ENCODE peak calls at places on chromosome 17, in eight cellular contexts. U, P, G, O, Q, F, T and K are unnamed samples.

GRCh38 chr17:71472809-71473789 is 647.7 kb upstream of the SOX9 start:
- DNase-seq in U (no peak), T (peak), P (no peak), O (no peak), Q (peak), F (peak), G (no peak), K (no peak)

GRCh38 chr17:21209511-21210175 is 4.3 kb downstream of the TMEM11 start:
- DNase-seq in P (no peak), F (no peak), Q (no peak), O (no peak), G (peak), U (peak), T (no peak), K (no peak)

GRCh38 chr17:81267390-81268067 is 27.6 kb downstream of the SLC38A10 start:
- DNase-seq in T (no peak), U (no peak), G (no peak), F (no peak), P (no peak), O (no peak), Q (no peak), K (no peak)

GRCh38 chr17:47872019-47872650 is 21.2 kb upstream of the SP6 start:
- DNase-seq in T (no peak), P (no peak), U (no peak), Q (peak), O (peak), G (no peak), F (no peak), K (no peak)

GRCh38 chr17:72684405-72685020 is 408.0 kb downstream of the SLC39A11 start:
- DNase-seq in Q (no peak), F (no peak), U (no peak), G (no peak), O (no peak), P (no peak), T (peak), K (no peak)

GRCh38 chr17:75517277-75517865 is 1.0 kb downstream of the TSEN54 start:
- DNase-seq in P (no peak), O (peak), T (no peak), U (peak), Q (peak), F (no peak), G (no peak), K (no peak)

GRCh38 chr17:67435122-67435521 is 58.0 kb downstream of the PITPNC1 start:
- DNase-seq in G (no peak), Q (no peak), T (no peak), F (no peak), O (no peak), P (no peak), U (peak), K (no peak)

GRCh38 chr17:79993390-79994221 is 42.1 kb downstream of the TBC1D16 start:
- DNase-seq in G (peak), O (peak), U (peak), T (peak), Q (peak), P (peak), F (peak), K (peak)

GRCh38 chr17:81551458-81552243 is 502 bp downstream of the FAAP100 start:
- DNase-seq in F (no peak), T (peak), O (peak), G (peak), Q (peak), P (no peak), U (peak), K (no peak)

GRCh38 chr17:307295-307691 is 45.3 kb downstream of the RPH3AL start:
- DNase-seq in Q (no peak), F (no peak), T (no peak), O (peak), U (no peak), G (no peak), P (no peak), K (peak)

GRCh38 chr17:41962768-41963434 is 3.7 kb upstream of the CNP start:
- DNase-seq in G (peak), P (peak), Q (peak), O (peak), U (peak), F (peak), T (peak), K (peak)

GRCh38 chr17:15966183-15966878 is 21.4 kb downstream of the ADORA2B start:
- DNase-seq in P (peak), Q (peak), U (peak), G (no peak), O (peak), T (no peak), F (no peak), K (no peak)

GRCh38 chr17:70104688-70105087 is 29.7 kb downstream of the KCNJ16 start:
- DNase-seq in U (no peak), Q (no peak), G (no peak), T (no peak), F (no peak), O (no peak), P (no peak), K (no peak)

GRCh38 chr17:76432712-76433336 is 20.1 kb downstream of the UBE2O start:
- DNase-seq in G (no peak), O (no peak), P (no peak), F (peak), U (no peak), T (peak), Q (peak), K (no peak)

GRCh38 chr17:2120550-2121335 is 65.8 kb downstream of the HIC1 start:
- DNase-seq in G (no peak), F (no peak), T (no peak), U (no peak), Q (peak), P (no peak), O (no peak), K (no peak)

GRCh38 chr17:76537578-76538280 is at the start of gene CYGB:
- DNase-seq in G (peak), Q (peak), U (no peak), F (no peak), O (peak), P (no peak), T (no peak), K (peak)

GRCh38 chr17:32546031-32546444 is 59.2 kb downstream of the CDK5R1 start:
- DNase-seq in Q (peak), G (no peak), P (no peak), T (no peak), U (no peak), O (no peak), F (no peak), K (no peak)

GRCh38 chr17:39823407-39824054 is 40.6 kb downstream of the IKZF3 start:
- DNase-seq in U (no peak), O (no peak), P (no peak), Q (no peak), F (no peak), G (no peak), T (peak), K (no peak)

GRCh38 chr17:42000399-42001076 is 16.7 kb downstream of the DNAJC7 start:
- DNase-seq in O (no peak), P (no peak), G (no peak), F (no peak), T (no peak), U (no peak), Q (no peak), K (no peak)

GRCh38 chr17:82838386-82839063 is 1.3 kb downstream of the ZNF750 start:
- DNase-seq in P (peak), U (peak), Q (peak), O (peak), T (no peak), F (no peak), G (peak), K (peak)

GRCh38 chr17:8459109-8459508 is 23.4 kb downstream of the NDEL1 start:
- DNase-seq in P (no peak), U (no peak), F (no peak), G (no peak), O (no peak), Q (no peak), T (no peak), K (no peak)

GRCh38 chr17:27600471-27600870 is 30.5 kb upstream of the LGALS9 start:
- DNase-seq in Q (no peak), P (no peak), T (no peak), F (no peak), U (no peak), G (no peak), O (peak), K (no peak)

GRCh38 chr17:83132251-83133081 is 53.1 kb downstream of the METRNL start:
- DNase-seq in O (peak), U (no peak), F (no peak), T (no peak), Q (peak), P (peak), G (peak), K (no peak)

GRCh38 chr17:78963378-78963777 is 16.3 kb downstream of the LGALS3BP start:
- DNase-seq in T (no peak), Q (no peak), U (no peak), G (no peak), F (no peak), O (no peak), P (no peak), K (no peak)

GRCh38 chr17:78959803-78960202 is 19.9 kb downstream of the LGALS3BP start:
- DNase-seq in G (no peak), Q (no peak), P (no peak), T (no peak), O (no peak), U (no peak), F (no peak), K (no peak)

GRCh38 chr17:78960945-78961344 is 18.8 kb downstream of the LGALS3BP start:
- DNase-seq in T (no peak), O (no peak), G (no peak), U (peak), F (no peak), Q (no peak), P (no peak), K (no peak)

GRCh38 chr17:78962345-78962983 is 17.3 kb downstream of the LGALS3BP start:
- DNase-seq in G (no peak), O (no peak), T (peak), F (no peak), P (no peak), U (peak), Q (no peak), K (peak)

GRCh38 chr17:78961571-78961970 is 18.2 kb downstream of the LGALS3BP start:
- DNase-seq in T (no peak), Q (no peak), G (no peak), U (no peak), O (no peak), P (no peak), F (no peak), K (no peak)
- H3K27ac ChIP-seq in T (no peak), Q (no peak), G (no peak), U (peak), O (no peak), P (no peak), F (no peak), K (no peak)

GRCh38 chr17:65984299-65984698 is 207.6 kb downstream of the CEP112 start:
- DNase-seq in O (no peak), Q (no peak), F (peak), G (no peak), P (no peak), T (no peak), U (no peak), K (no peak)

GRCh38 chr17:65985571-65985970 is 206.4 kb downstream of the CEP112 start:
- DNase-seq in G (no peak), U (no peak), P (no peak), T (no peak), Q (no peak), F (no peak), O (no peak), K (no peak)

GRCh38 chr17:65988451-65988850 is 203.5 kb downstream of the CEP112 start:
- DNase-seq in U (no peak), T (no peak), F (no peak), P (no peak), O (no peak), G (no peak), Q (no peak), K (no peak)

GRCh38 chr17:65990593-65990992 is 201.3 kb downstream of the CEP112 start:
- DNase-seq in U (no peak), O (no peak), G (peak), T (no peak), P (no peak), F (no peak), Q (no peak), K (peak)

DNA sequence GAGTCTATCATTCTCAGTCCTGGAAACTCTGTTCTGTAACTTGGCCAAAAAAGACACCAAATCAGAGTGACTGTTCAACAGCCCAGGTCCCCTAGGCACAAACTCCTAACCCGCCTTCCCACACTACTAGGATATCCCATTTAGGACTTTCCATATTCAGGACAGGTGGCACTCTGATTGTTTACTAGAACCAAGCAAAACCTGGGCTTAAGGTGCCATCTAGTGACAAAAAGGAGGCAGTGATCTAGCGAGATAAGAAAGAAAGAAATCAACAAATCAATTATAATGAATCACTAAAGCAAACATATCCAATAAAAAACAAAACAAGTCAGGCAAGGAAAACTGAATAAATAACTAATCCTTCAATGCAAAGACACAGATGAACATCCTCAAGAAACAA is 203.9 kb downstream of the CEP112 start:
- DNase-seq in G (no peak), F (peak), U (peak), Q (peak), T (peak), P (no peak), O (no peak), K (no peak)
- TF ChIP-seq CTCF in G (no peak), F (peak), U (peak), Q (peak), T (peak), P (no peak), O (no peak), K (peak)

DNA sequence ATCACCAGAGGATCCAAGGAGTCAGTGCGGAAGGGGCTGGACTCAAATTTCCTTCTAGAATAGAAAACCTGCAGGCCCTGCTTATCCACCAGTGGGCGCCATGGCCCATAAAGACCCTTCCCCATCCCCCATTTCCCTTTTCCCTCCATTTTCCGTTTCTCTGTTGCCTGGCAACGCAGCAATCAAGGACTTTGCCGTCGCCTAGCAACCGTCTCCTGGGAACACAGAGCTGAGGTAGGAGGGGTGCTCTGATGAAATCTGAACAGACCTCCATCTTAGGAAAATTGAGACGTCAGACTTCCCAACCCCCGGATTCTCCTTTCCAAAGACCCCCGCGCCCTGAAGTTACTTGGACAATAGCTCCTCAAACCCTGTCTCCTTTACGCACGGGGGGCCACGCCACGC is 5.7 kb downstream of the DLG4 start:
- DNase-seq in F (peak), Q (peak), P (peak), T (peak), G (no peak), O (no peak), U (peak), K (peak)
- H3K4me3 ChIP-seq in F (peak), Q (peak), P (peak), T (peak), G (peak), O (peak), U (peak), K (peak)

GRCh38 chr17:17041018-17041521 is 1.2 kb upstream of the MPRIP start:
- DNase-seq in P (no peak), T (peak), O (peak), F (peak), Q (peak), G (no peak), U (no peak), K (no peak)
- H3K27ac ChIP-seq in P (peak), T (peak), O (no peak), F (no peak), Q (no peak), G (no peak), U (peak), K (peak)

GRCh38 chr17:34306466-34306865 is 12.8 kb upstream of the CCL8 start:
- DNase-seq in U (no peak), Q (peak), O (no peak), G (no peak), F (peak), P (no peak), T (peak), K (no peak)
- TF ChIP-seq CTCF in U (peak), Q (peak), O (peak), G (peak), F (peak), P (peak), T (peak), K (peak)